ENCODE peak calls at places on chromosome 6, in four cellular contexts. One of them, this sample, is unnamed. For H3K4me1 and H3K9me3, the result is how much of the 10 kb centered on the place peaks cover.

GRCh38 chr6:1335367-1336037 is 23.6 kb downstream of the FOXQ1 start:
- DNase-seq in lung: peak
- DNase-seq in tibial artery: no peak
- DNase-seq in heart right ventricle: peak
- DNase-seq in this sample: peak

GRCh38 chr6:130033999-130034814 is 15.8 kb downstream of the L3MBTL3 start:
- DNase-seq in lung: no peak
- DNase-seq in tibial artery: no peak
- DNase-seq in heart right ventricle: no peak
- DNase-seq in this sample: no peak

GRCh38 chr6:108560463-108561308 is at the start of gene FOXO3:
- DNase-seq in lung: peak
- DNase-seq in tibial artery: peak
- DNase-seq in heart right ventricle: peak
- DNase-seq in this sample: peak

GRCh38 chr6:157388924-157389323 is 7.9 kb downstream of the ZDHHC14 start:
- DNase-seq in lung: no peak
- DNase-seq in tibial artery: no peak
- DNase-seq in heart right ventricle: no peak
- DNase-seq in this sample: no peak

GRCh38 chr6:139164001-139164400 is 29.1 kb downstream of the HECA start:
- DNase-seq in lung: no peak
- DNase-seq in tibial artery: no peak
- DNase-seq in heart right ventricle: no peak
- DNase-seq in this sample: no peak

GRCh38 chr6:119280586-119281163 is 68.9 kb downstream of the MAN1A1 start:
- DNase-seq in lung: no peak
- DNase-seq in tibial artery: no peak
- DNase-seq in heart right ventricle: no peak
- DNase-seq in this sample: no peak

GRCh38 chr6:89954721-89955148 is 60.5 kb downstream of the GJA10 start:
- DNase-seq in lung: no peak
- DNase-seq in tibial artery: no peak
- DNase-seq in heart right ventricle: no peak
- DNase-seq in this sample: no peak

GRCh38 chr6:129446272-129446851 is 263.6 kb downstream of the ARHGAP18 start:
- DNase-seq in lung: no peak
- DNase-seq in tibial artery: no peak
- DNase-seq in heart right ventricle: no peak
- DNase-seq in this sample: no peak

GRCh38 chr6:144294016-144294415 is 8.9 kb downstream of the UTRN start:
- DNase-seq in lung: no peak
- DNase-seq in tibial artery: no peak
- DNase-seq in heart right ventricle: no peak
- DNase-seq in this sample: no peak

GRCh38 chr6:111986651-111987050 is 67.3 kb upstream of the CCN6 start:
- DNase-seq in lung: no peak
- DNase-seq in tibial artery: no peak
- DNase-seq in heart right ventricle: no peak
- DNase-seq in this sample: no peak

GRCh38 chr6:21367148-21367547 is 226.4 kb upstream of the SOX4 start:
- DNase-seq in lung: no peak
- DNase-seq in tibial artery: no peak
- DNase-seq in heart right ventricle: no peak
- DNase-seq in this sample: no peak

GRCh38 chr6:74369556-74369993 is 673.6 kb downstream of the CD109 start:
- DNase-seq in lung: no peak
- DNase-seq in tibial artery: no peak
- DNase-seq in heart right ventricle: no peak
- DNase-seq in this sample: no peak

GRCh38 chr6:136470044-136470443 is 80.2 kb downstream of the MAP7 start:
- DNase-seq in lung: no peak
- DNase-seq in tibial artery: no peak
- DNase-seq in heart right ventricle: no peak
- DNase-seq in this sample: no peak

GRCh38 chr6:116034327-116034726 is 26.4 kb downstream of the FRK start:
- DNase-seq in lung: no peak
- DNase-seq in tibial artery: no peak
- DNase-seq in heart right ventricle: no peak
- DNase-seq in this sample: no peak

GRCh38 chr6:3385660-3386151 is 71.1 kb downstream of the SLC22A23 start:
- DNase-seq in lung: no peak
- DNase-seq in tibial artery: peak
- DNase-seq in heart right ventricle: no peak
- DNase-seq in this sample: no peak

GRCh38 chr6:39228992-39229767 is at the start of gene KCNK5:
- DNase-seq in lung: peak
- DNase-seq in tibial artery: peak
- DNase-seq in heart right ventricle: peak
- DNase-seq in this sample: peak

GRCh38 chr6:36491378-36491965 is 48.7 kb downstream of the KCTD20 start:
- DNase-seq in lung: no peak
- DNase-seq in tibial artery: no peak
- DNase-seq in heart right ventricle: no peak
- DNase-seq in this sample: no peak

GRCh38 chr6:107495196-107495643 is 5.3 kb downstream of the SOBP start:
- DNase-seq in lung: no peak
- DNase-seq in tibial artery: no peak
- DNase-seq in heart right ventricle: no peak
- DNase-seq in this sample: no peak

DNA sequence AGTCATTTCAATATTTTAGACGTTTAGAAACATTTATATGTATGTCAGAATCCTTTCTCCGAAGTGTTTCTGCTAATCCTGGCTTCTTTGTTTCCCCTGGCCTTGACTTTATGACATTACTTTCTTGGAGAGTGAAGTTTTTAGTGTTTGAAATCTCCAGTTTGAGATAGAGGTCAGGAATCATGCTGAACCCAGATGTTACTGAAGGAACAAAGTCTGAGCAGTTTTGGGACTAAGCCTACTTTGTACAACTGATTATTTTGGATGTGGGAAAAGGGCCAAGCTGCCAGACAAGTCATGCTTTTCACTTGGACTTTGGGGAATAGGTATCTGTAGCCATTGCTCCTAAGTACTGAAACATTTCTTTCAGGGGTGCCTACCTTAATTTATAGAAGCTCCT is 2.3 kb downstream of the RNF144B start:
- DNase-seq in lung: no peak
- DNase-seq in tibial artery: no peak
- DNase-seq in heart right ventricle: no peak
- DNase-seq in this sample: no peak
- H3K4me1 ChIP-seq in lung: under half
- H3K4me1 ChIP-seq in tibial artery: half or more
- H3K4me1 ChIP-seq in heart right ventricle: under half
- H3K4me1 ChIP-seq in this sample: under half

GRCh38 chr6:76026101-76026500 is 46.4 kb downstream of the IMPG1 start:
- DNase-seq in lung: no peak
- DNase-seq in tibial artery: no peak
- DNase-seq in heart right ventricle: no peak
- DNase-seq in this sample: no peak
- H3K9me3 ChIP-seq in lung: under half
- H3K9me3 ChIP-seq in tibial artery: under half
- H3K9me3 ChIP-seq in heart right ventricle: half or more
- H3K9me3 ChIP-seq in this sample: under half

GRCh38 chr6:42962096-42962495 is 1.5 kb downstream of the GNMT start:
- DNase-seq in lung: no peak
- DNase-seq in tibial artery: no peak
- DNase-seq in heart right ventricle: no peak
- DNase-seq in this sample: no peak

GRCh38 chr6:42961020-42961470 is 491 bp downstream of the GNMT start:
- DNase-seq in lung: no peak
- DNase-seq in tibial artery: no peak
- DNase-seq in heart right ventricle: no peak
- DNase-seq in this sample: peak

GRCh38 chr6:42962502-42963178 is 2.1 kb downstream of the GNMT start:
- DNase-seq in lung: no peak
- DNase-seq in tibial artery: no peak
- DNase-seq in heart right ventricle: no peak
- DNase-seq in this sample: no peak

GRCh38 chr6:42959917-42960242 is 674 bp upstream of the GNMT start:
- DNase-seq in lung: no peak
- DNase-seq in tibial artery: no peak
- DNase-seq in heart right ventricle: no peak
- DNase-seq in this sample: no peak

GRCh38 chr6:42960243-42961019 is at the start of gene GNMT:
- DNase-seq in lung: peak
- DNase-seq in tibial artery: peak
- DNase-seq in heart right ventricle: peak
- DNase-seq in this sample: peak
- H3K4me3 ChIP-seq in lung: peak
- H3K4me3 ChIP-seq in tibial artery: peak
- H3K4me3 ChIP-seq in heart right ventricle: peak
- H3K4me3 ChIP-seq in this sample: peak

DNA sequence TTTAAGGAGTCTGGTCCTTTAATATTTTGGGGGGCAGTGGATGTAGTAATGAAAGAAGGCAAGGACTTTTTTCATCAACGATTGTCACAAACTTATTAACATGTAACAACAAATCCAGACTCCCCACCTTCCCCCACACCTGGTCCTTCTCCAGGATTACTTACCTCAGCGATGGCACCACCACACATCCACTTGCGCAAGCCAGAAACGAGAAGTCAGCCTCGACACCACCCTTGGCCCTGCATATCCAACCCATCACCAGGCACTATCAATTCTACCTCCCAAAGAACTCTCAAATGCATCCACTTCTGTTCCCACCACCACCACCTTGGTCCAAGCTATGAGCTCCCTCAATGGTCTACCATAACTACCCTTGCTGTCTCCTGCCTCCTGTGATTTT is 6.6 kb downstream of the EZR start:
- DNase-seq in lung: no peak
- DNase-seq in tibial artery: no peak
- DNase-seq in heart right ventricle: no peak
- DNase-seq in this sample: no peak
- H3K4me1 ChIP-seq in lung: under half
- H3K4me1 ChIP-seq in tibial artery: under half
- H3K4me1 ChIP-seq in heart right ventricle: half or more
- H3K4me1 ChIP-seq in this sample: half or more

GRCh38 chr6:66128238-66128637 is 421.2 kb upstream of the EYS start:
- DNase-seq in lung: no peak
- DNase-seq in tibial artery: no peak
- DNase-seq in heart right ventricle: no peak
- DNase-seq in this sample: no peak

GRCh38 chr6:66127061-66127460 is 420.0 kb upstream of the EYS start:
- DNase-seq in lung: no peak
- DNase-seq in tibial artery: no peak
- DNase-seq in heart right ventricle: no peak
- DNase-seq in this sample: no peak

GRCh38 chr6:66128676-66129075 is 421.6 kb upstream of the EYS start:
- DNase-seq in lung: no peak
- DNase-seq in tibial artery: no peak
- DNase-seq in heart right ventricle: no peak
- DNase-seq in this sample: no peak

GRCh38 chr6:66126358-66126757 is 419.3 kb upstream of the EYS start:
- DNase-seq in lung: no peak
- DNase-seq in tibial artery: no peak
- DNase-seq in heart right ventricle: no peak
- DNase-seq in this sample: no peak
- H3K9me3 ChIP-seq in lung: under half
- H3K9me3 ChIP-seq in tibial artery: under half
- H3K9me3 ChIP-seq in heart right ventricle: under half
- H3K9me3 ChIP-seq in this sample: under half

GRCh38 chr6:56720882-56721281 is 78.2 kb upstream of the DST start:
- DNase-seq in lung: no peak
- DNase-seq in tibial artery: no peak
- DNase-seq in heart right ventricle: no peak
- DNase-seq in this sample: no peak
- H3K4me3 ChIP-seq in lung: no peak
- H3K4me3 ChIP-seq in tibial artery: no peak
- H3K4me3 ChIP-seq in heart right ventricle: no peak
- H3K4me3 ChIP-seq in this sample: no peak

DNA sequence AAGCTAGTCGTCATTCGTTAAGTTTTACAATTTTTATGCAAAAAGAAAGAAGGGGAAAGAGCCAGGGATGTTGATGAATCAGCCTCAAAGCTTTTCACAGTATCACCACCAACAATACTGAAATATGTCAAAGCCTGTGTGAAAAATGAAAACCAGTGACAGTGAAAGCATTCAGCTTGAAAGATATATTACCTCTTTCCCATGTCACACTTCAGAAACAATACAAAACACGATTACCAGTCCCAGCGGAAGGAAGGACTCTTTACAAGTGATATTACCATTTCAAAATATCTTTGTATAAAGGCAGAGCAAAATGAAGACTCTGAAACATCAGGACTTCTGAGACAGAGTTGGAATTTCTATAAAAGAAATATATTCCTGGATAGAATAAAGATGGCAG is 489.1 kb downstream of the EPHA7 start:
- DNase-seq in lung: no peak
- DNase-seq in tibial artery: no peak
- DNase-seq in heart right ventricle: no peak
- DNase-seq in this sample: no peak
- H3K4me1 ChIP-seq in lung: under half
- H3K4me1 ChIP-seq in tibial artery: under half
- H3K4me1 ChIP-seq in heart right ventricle: under half
- H3K4me1 ChIP-seq in this sample: under half

GRCh38 chr6:273441-274111 is 18.7 kb upstream of the DUSP22 start:
- DNase-seq in lung: no peak
- DNase-seq in tibial artery: no peak
- DNase-seq in heart right ventricle: no peak
- DNase-seq in this sample: no peak
- H3K9me3 ChIP-seq in lung: under half
- H3K9me3 ChIP-seq in tibial artery: under half
- H3K9me3 ChIP-seq in heart right ventricle: under half
- H3K9me3 ChIP-seq in this sample: under half

GRCh38 chr6:45437441-45437820 is 59.7 kb upstream of the SUPT3H start:
- DNase-seq in lung: no peak
- DNase-seq in tibial artery: no peak
- DNase-seq in heart right ventricle: no peak
- DNase-seq in this sample: no peak
- H3K4me3 ChIP-seq in lung: no peak
- H3K4me3 ChIP-seq in tibial artery: no peak
- H3K4me3 ChIP-seq in heart right ventricle: no peak
- H3K4me3 ChIP-seq in this sample: no peak